ENCODE peak calls at places on chromosomes 7 and 10, in seven cellular contexts. R is neural crest cell; B is GM20000; I is dorsolateral prefrontal cortex; Q is activated CD8-positive, alpha-beta memory T cell treated with anti-CD3 and anti-CD28 coated beads for 48 hours; P is retinal pigment epithelial cell; A is RWPE1. M is an unnamed sample.

GRCh38 chr10:102241037-102241443 is 272 bp downstream of the PITX3 start:
- DNase-seq in R (no peak), B (no peak), I (no peak), Q (no peak), P (no peak), A (no peak), M (no peak)

GRCh38 chr10:103231047-103231551 is 14.6 kb upstream of the RPEL1 start:
- DNase-seq in R (no peak), B (no peak), I (no peak), Q (no peak), P (peak), A (peak), M (peak)

GRCh38 chr7:24786941-24787340 is 29.7 kb upstream of the GSDME start:
- DNase-seq in R (no peak), B (no peak), I (no peak), Q (no peak), P (peak), A (peak), M (peak)

GRCh38 chr7:74230446-74231231 is 20.8 kb downstream of the LAT2 start:
- DNase-seq in R (no peak), B (peak), I (no peak), Q (no peak), P (no peak), A (no peak), M (no peak)

GRCh38 chr7:89927762-89928161 is 226.5 kb upstream of the STEAP1 start:
- DNase-seq in R (no peak), B (no peak), I (no peak), Q (no peak), P (no peak), A (no peak), M (no peak)

GRCh38 chr7:1114088-1114487 is 26.2 kb downstream of the GPER1 start:
- DNase-seq in R (no peak), B (no peak), I (no peak), Q (no peak), P (no peak), A (no peak), M (no peak)

GRCh38 chr10:44186150-44186549 is 198.7 kb downstream of the CXCL12 start:
- DNase-seq in R (no peak), B (no peak), I (no peak), Q (no peak), P (no peak), A (no peak), M (no peak)

GRCh38 chr10:103911021-103911459 is 6.9 kb downstream of the STN1 start:
- DNase-seq in R (no peak), B (peak), I (no peak), Q (no peak), P (no peak), A (no peak), M (no peak)

GRCh38 chr10:92045641-92046106 is 122.1 kb downstream of the BTAF1 start:
- DNase-seq in R (no peak), B (no peak), I (no peak), Q (no peak), P (no peak), A (no peak), M (no peak)

GRCh38 chr7:36283711-36284130 is 105.9 kb upstream of the ANLN start:
- DNase-seq in R (no peak), B (peak), I (peak), Q (no peak), P (no peak), A (no peak), M (no peak)

GRCh38 chr7:27364344-27364758 is 121.7 kb downstream of the EVX1 start:
- DNase-seq in R (no peak), B (no peak), I (peak), Q (no peak), P (peak), A (peak), M (no peak)

GRCh38 chr10:64091889-64092288 is 570.7 kb downstream of the REEP3 start:
- DNase-seq in R (no peak), B (no peak), I (peak), Q (no peak), P (no peak), A (peak), M (no peak)

GRCh38 chr10:44046605-44047004 is 338.3 kb downstream of the CXCL12 start:
- DNase-seq in R (peak), B (no peak), I (peak), Q (no peak), P (no peak), A (peak), M (peak)

GRCh38 chr7:44791278-44792219 is 4.9 kb upstream of the PPIA start:
- DNase-seq in R (no peak), B (no peak), I (no peak), Q (no peak), P (no peak), A (no peak), M (no peak)

GRCh38 chr7:134766779-134767566 is 12.5 kb upstream of the CALD1 start:
- DNase-seq in R (no peak), B (peak), I (no peak), Q (no peak), P (peak), A (no peak), M (no peak)

GRCh38 chr7:80640841-80641240 is 2.4 kb downstream of the CD36 start:
- DNase-seq in R (no peak), B (no peak), I (no peak), Q (no peak), P (no peak), A (no peak), M (no peak)

GRCh38 chr10:25639646-25640045 is 294.4 kb upstream of the MYO3A start:
- DNase-seq in R (no peak), B (no peak), I (no peak), Q (no peak), P (no peak), A (no peak), M (no peak)

GRCh38 chr10:100184426-100185219 is 1.2 kb downstream of the ERLIN1 start:
- DNase-seq in R (no peak), B (peak), I (no peak), Q (no peak), P (no peak), A (peak), M (no peak)

GRCh38 chr7:75965617-75966016 is 28.8 kb downstream of the TMEM120A start:
- DNase-seq in R (no peak), B (no peak), I (no peak), Q (no peak), P (no peak), A (no peak), M (no peak)

GRCh38 chr10:123136806-123137642 is 1.3 kb downstream of the HMX3 start:
- DNase-seq in R (no peak), B (peak), I (no peak), Q (no peak), P (no peak), A (no peak), M (no peak)

GRCh38 chr10:126384269-126384873 is 3.9 kb downstream of the ADAM12 start:
- DNase-seq in R (no peak), B (no peak), I (no peak), Q (no peak), P (no peak), A (no peak), M (no peak)

GRCh38 chr10:72353028-72353962 is 1.4 kb downstream of the DNAJB12 start:
- DNase-seq in R (no peak), B (no peak), I (no peak), Q (no peak), P (no peak), A (peak), M (no peak)

GRCh38 chr10:107814865-107815487 is 650.5 kb upstream of the SORCS1 start:
- DNase-seq in R (peak), B (peak), I (peak), Q (no peak), P (peak), A (peak), M (no peak)

GRCh38 chr10:22086730-22087364 is 83.3 kb upstream of the DNAJC1 start:
- DNase-seq in R (peak), B (no peak), I (peak), Q (no peak), P (peak), A (peak), M (no peak)

GRCh38 chr7:15303357-15303756 is 258.5 kb downstream of the AGMO start:
- DNase-seq in R (no peak), B (no peak), I (no peak), Q (no peak), P (no peak), A (no peak), M (no peak)